ENCODE peak calls at places on chromosome 5, in five cellular contexts. Y is K562, D is HCT116, I is HepG2, H is GM12878. V is an unnamed sample. For H3K4me1, the result is how much of the 10 kb centered on the place peaks cover.

GRCh38 chr5:59335544-59335943 is 558.0 kb downstream of the PDE4D start:
- DNase-seq in Y (no peak), D (no peak), I (no peak), H (no peak), V (peak)

GRCh38 chr5:179559280-179560252 is 9.2 kb downstream of the RUFY1 start:
- DNase-seq in Y (peak), D (peak), I (peak), H (peak), V (peak)

GRCh38 chr5:16065810-16066209 is 113.8 kb downstream of the MARCHF11 start:
- DNase-seq in Y (no peak), D (no peak), I (no peak), H (no peak), V (no peak)

GRCh38 chr5:15763754-15764153 is 263.8 kb downstream of the FBXL7 start:
- DNase-seq in Y (no peak), D (no peak), I (no peak), H (no peak), V (no peak)

GRCh38 chr5:43020294-43020711 is 19.8 kb downstream of the ANXA2R start:
- DNase-seq in Y (no peak), D (no peak), I (peak), H (no peak), V (peak)

GRCh38 chr5:140365941-140366340 is 5.9 kb downstream of the SLC4A9 start:
- DNase-seq in Y (no peak), D (no peak), I (no peak), H (no peak), V (no peak)

GRCh38 chr5:34749431-34749872 is 89.5 kb upstream of the TTC23L start:
- DNase-seq in Y (no peak), D (no peak), I (no peak), H (no peak), V (no peak)

GRCh38 chr5:61332369-61332745 is 299 bp downstream of the ZSWIM6 start:
- DNase-seq in Y (no peak), D (no peak), I (no peak), H (no peak), V (peak)

GRCh38 chr5:154444559-154445421 is 1.0 kb upstream of the SAP30L start:
- DNase-seq in Y (peak), D (no peak), I (no peak), H (no peak), V (peak)

GRCh38 chr5:131209506-131210191 is 38.9 kb downstream of the LYRM7 start:
- DNase-seq in Y (no peak), D (no peak), I (no peak), H (peak), V (peak)

GRCh38 chr5:102649731-102650130 is 105.4 kb upstream of the PAM start:
- DNase-seq in Y (no peak), D (no peak), I (no peak), H (no peak), V (no peak)

GRCh38 chr5:114317751-114318150 is 44.1 kb upstream of the KCNN2 start:
- DNase-seq in Y (no peak), D (no peak), I (no peak), H (no peak), V (no peak)
- TF ChIP-seq REST in Y (no peak), D (no peak), I (no peak), H (no peak), V (no peak)

GRCh38 chr5:321726-322251 is 275 bp downstream of the AHRR start:
- DNase-seq in Y (no peak), D (no peak), I (no peak), H (no peak), V (peak)

GRCh38 chr5:322281-322941 is 897 bp downstream of the AHRR start:
- DNase-seq in Y (no peak), D (no peak), I (no peak), H (no peak), V (peak)

GRCh38 chr5:320524-321232 is 836 bp upstream of the AHRR start:
- DNase-seq in Y (no peak), D (no peak), I (no peak), H (no peak), V (peak)

GRCh38 chr5:322942-323879 is 1.7 kb downstream of the AHRR start:
- DNase-seq in Y (no peak), D (no peak), I (no peak), H (no peak), V (peak)

GRCh38 chr5:321233-321725 is at the start of gene AHRR:
- DNase-seq in Y (peak), D (no peak), I (peak), H (no peak), V (peak)
- TF ChIP-seq EZH2 in Y (no peak), D (no peak), I (no peak), H (no peak), V (peak)

DNA sequence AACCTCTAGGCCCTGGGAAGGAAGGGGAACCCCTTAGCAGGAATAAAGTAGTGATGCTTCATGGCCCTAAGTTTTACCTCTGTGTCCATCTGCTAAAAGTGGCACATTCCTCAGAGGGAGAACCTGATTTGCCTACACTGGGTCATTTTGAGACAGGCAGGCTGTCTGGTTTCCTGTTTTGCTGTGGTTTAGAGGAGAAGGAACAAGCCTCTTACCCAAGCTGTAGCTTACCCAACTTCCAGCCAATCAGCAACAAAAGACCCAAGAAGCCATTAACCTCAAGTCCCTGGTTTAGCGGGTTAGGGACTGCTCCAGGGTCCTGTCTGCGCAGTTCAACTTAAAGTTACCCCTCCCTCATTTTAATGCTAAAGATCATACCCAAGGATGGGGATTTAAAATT is 411.0 kb downstream of the MAT2B start:
- DNase-seq in Y (no peak), D (no peak), I (no peak), H (peak), V (no peak)
- H3K4me1 ChIP-seq in Y (under half), D (under half), I (under half), H (under half), V (under half)

DNA sequence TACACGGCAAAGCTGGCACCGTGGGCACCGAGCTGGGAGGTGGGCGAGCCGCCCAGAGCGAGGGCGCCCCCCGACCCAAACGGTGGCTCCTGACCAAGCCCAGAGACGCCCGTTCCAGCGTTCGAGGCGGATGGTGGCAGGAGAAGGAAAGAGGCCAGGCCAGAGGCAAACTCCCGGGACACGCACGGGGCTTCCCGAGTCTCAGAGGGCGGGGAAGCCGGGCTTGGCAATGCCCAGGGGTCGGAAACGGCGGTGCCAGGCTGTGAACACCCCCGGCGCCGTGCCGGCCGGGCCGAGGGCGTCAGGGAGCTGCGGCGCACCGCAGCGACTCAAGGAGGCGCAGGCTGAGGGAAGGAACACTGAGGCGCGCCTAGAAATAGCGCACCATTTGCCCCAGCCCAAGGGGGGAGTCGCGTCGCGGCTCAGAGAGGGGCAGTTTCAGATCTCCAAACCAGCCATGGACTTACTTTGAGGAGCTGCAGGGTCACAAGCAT is 397 bp downstream of the SPRY4 start:
- DNase-seq in Y (peak), D (no peak), I (no peak), H (no peak), V (no peak)
- TF ChIP-seq REST in Y (no peak), D (no peak), I (no peak), H (no peak), V (no peak)

GRCh38 chr5:150166193-150167162 is at the start of gene CDX1:
- DNase-seq in Y (no peak), D (no peak), I (no peak), H (no peak), V (peak)
- TF ChIP-seq EZH2 in Y (no peak), D (no peak), I (no peak), H (no peak), V (peak)

DNA sequence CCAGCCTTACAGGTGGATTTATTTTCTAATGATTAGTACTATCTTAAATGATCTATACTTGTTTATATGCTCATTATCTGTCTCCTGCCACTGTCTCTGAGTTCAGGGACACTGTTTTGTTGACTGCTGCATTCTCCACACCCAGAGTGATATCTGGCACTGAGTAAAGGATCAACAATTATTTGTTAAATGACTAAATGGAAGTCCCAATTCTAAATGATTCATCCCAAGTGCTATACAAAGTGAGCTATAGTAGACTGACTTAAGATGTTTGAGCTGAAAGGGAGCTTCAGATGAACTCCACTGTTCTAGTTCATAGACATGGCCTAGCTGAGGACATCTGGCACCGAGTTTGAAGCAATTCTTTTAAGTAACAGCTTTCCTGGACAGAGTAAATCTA is 40.5 kb downstream of the ITGA2 start:
- DNase-seq in Y (no peak), D (no peak), I (no peak), H (no peak), V (no peak)
- H3K4me1 ChIP-seq in Y (under half), D (half or more), I (half or more), H (under half), V (under half)

GRCh38 chr5:151213803-151214613 is 9.9 kb downstream of the CCDC69 start:
- DNase-seq in Y (peak), D (no peak), I (peak), H (peak), V (peak)
- TF ChIP-seq REST in Y (no peak), D (no peak), I (no peak), H (no peak), V (no peak)